ENCODE peak calls at places on chromosomes 11 and 22, in four cellular contexts. Z, B, D and U are unnamed samples.

GRCh38 chr11:69251639-69252493 is 42.1 kb upstream of the MYEOV start:
- DNase-seq in Z (no peak), B (peak; percentile 20), D (no peak), U (no peak)

GRCh38 chr11:86346513-86346912 is 28.2 kb upstream of the CCDC81 start:
- DNase-seq in Z (no peak), B (no peak), D (no peak), U (no peak)

GRCh38 chr22:48180631-48181030 is 1418.2 kb downstream of the TBC1D22A start:
- DNase-seq in Z (no peak), B (no peak), D (no peak), U (no peak)

GRCh38 chr11:104999716-105000115 is 23.3 kb downstream of the CASP5 start:
- DNase-seq in Z (no peak), B (no peak), D (no peak), U (peak; percentile 3)

GRCh38 chr11:85779956-85780640 is 30.8 kb downstream of the SYTL2 start:
- DNase-seq in Z (no peak), B (no peak), D (no peak), U (peak; percentile 61)

GRCh38 chr11:78350101-78350645 is 67.4 kb downstream of the GAB2 start:
- DNase-seq in Z (peak; percentile 34), B (no peak), D (peak; percentile 25), U (peak; percentile 55)

GRCh38 chr11:121117753-121118152 is 16.7 kb downstream of the TECTA start:
- DNase-seq in Z (peak; percentile 78), B (no peak), D (no peak), U (no peak)

GRCh38 chr11:105827906-105828305 is 194.1 kb downstream of the MSANTD4 start:
- DNase-seq in Z (no peak), B (no peak), D (no peak), U (no peak)

GRCh38 chr11:104691129-104691528 is 207.1 kb downstream of the CASP12 start:
- DNase-seq in Z (no peak), B (no peak), D (no peak), U (no peak)

GRCh38 chr22:44191036-44191454 is 10.3 kb downstream of the PARVG start:
- DNase-seq in Z (no peak), B (no peak), D (no peak), U (no peak)

GRCh38 chr11:67301313-67301921 is 1.9 kb upstream of the SSH3 start:
- DNase-seq in Z (no peak), B (no peak), D (no peak), U (no peak)

GRCh38 chr22:42716649-42717127 is 4.0 kb downstream of the A4GALT start:
- DNase-seq in Z (no peak), B (no peak), D (peak; percentile 68), U (no peak)

GRCh38 chr11:3093281-3094191 is 36.3 kb upstream of the CARS1 start:
- DNase-seq in Z (no peak), B (peak; percentile 28), D (no peak), U (no peak)

GRCh38 chr11:18132341-18132740 is at the start of gene MRGPRX3:
- DNase-seq in Z (no peak), B (no peak), D (no peak), U (no peak)

GRCh38 chr11:44528103-44528502 is 37.4 kb upstream of the CD82 start:
- DNase-seq in Z (no peak), B (peak; percentile 72), D (no peak), U (no peak)

GRCh38 chr22:36386351-36386899 is 1.3 kb downstream of the MYH9 start:
- DNase-seq in Z (peak; percentile 32), B (no peak), D (peak; percentile 63), U (no peak)

GRCh38 chr11:128632151-128632791 is 44.9 kb upstream of the ETS1 start:
- DNase-seq in Z (peak; percentile 59), B (no peak), D (no peak), U (peak; percentile 74)

GRCh38 chr22:21861856-21862255 is 5.6 kb downstream of the MAPK1 start:
- DNase-seq in Z (no peak), B (no peak), D (no peak), U (no peak)

GRCh38 chr11:68843703-68844312 is 2.1 kb upstream of the CPT1A start:
- DNase-seq in Z (no peak), B (no peak), D (no peak), U (no peak)

GRCh38 chr11:88604255-88604654 is 266.7 kb upstream of the CTSC start:
- DNase-seq in Z (no peak), B (no peak), D (no peak), U (peak; percentile 69)

GRCh38 chr22:17119481-17120202 is 1.5 kb downstream of the TMEM121B start:
- DNase-seq in Z (no peak), B (no peak), D (no peak), U (no peak)

GRCh38 chr11:44989831-44990566 is 39.3 kb upstream of the TP53I11 start:
- DNase-seq in Z (no peak), B (no peak), D (no peak), U (no peak)

GRCh38 chr22:46969491-46969890 is 207.0 kb downstream of the TBC1D22A start:
- DNase-seq in Z (no peak), B (no peak), D (peak; percentile 69), U (no peak)

GRCh38 chr11:74035264-74035663 is 26.4 kb upstream of the UCP3 start:
- DNase-seq in Z (no peak), B (no peak), D (no peak), U (peak; percentile 72)

GRCh38 chr22:17912942-17913704 is 111.2 kb downstream of the MICAL3 start:
- DNase-seq in Z (no peak), B (no peak), D (no peak), U (no peak)

DNA sequence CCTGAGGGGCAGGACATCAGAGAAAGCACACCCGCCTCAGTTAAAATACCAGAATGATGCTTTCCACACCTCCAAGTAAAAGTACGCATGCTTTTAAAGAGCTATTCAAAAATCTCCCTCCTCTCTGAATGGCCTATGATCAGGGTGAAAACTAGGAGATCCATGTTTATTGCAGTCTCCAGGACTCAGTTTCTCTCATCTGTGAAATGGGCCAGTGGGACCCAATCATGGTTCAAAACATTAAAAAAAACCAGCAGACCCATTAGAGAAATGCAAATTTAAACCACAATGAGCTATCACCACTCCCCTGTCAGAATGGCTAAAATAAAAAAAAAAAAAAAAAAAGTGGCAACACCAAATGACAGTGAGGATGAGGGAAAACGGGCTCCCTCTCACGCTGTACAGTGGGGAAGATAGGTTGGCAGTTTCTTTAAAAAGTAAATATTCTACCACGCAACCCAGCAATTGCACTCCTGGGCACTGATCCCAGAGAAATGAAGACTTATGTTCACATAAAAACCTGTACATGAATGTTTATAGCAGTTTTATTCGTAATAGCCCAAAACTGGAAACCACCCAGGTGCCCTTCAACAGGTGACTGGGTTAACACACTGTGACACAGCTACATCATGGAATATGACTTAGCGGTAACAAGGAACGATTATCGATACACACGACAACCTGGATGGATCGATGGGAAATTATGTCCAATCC is 242.7 kb downstream of the MN1 start:
- DNase-seq in Z (no peak), B (no peak), D (no peak), U (no peak)
- TF ChIP-seq FOS in Z (no peak), B (no peak), D (no peak), U (no peak)

GRCh38 chr11:34266987-34267386 is 90.8 kb downstream of the ABTB2 start:
- DNase-seq in Z (no peak), B (no peak), D (no peak), U (no peak)
- TF ChIP-seq FOS in Z (no peak), B (no peak), D (no peak), U (no peak)

DNA sequence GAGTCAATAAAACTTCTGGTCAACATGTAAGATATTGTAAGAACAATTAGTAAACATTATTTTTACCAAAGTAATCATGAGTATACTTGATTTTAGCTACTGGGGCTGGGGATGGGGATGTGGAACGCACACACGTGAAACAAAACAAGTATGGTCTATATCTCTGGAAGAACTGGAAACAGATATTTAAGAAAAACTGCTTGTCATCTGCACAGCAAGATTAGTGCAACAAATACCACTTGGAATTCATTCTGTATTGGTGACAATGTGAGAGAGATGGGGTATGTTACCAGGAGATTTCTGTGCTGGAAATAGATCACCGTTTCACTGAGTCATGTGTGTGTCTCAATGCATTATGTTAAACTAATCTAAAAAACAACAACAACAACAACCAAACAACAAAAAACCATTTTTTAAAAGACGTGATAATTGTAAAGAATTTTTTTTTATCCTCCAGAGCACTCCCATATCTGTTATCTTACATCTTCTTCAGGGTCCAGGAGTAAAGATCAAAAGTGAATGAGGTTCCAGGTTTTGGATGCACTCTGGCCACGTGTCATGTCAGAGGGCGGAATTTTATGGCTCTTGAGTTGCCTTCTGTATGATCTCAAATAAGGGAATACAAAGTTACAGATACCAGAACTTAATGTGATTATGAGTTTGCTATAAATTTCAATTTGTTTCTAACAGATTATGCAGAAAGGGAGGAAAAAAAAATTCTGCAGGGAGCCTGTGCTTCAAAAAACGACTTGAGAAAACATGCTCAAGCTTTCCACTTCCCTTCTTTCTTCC is 153.0 kb downstream of the BBOX1 start:
- DNase-seq in Z (no peak), B (no peak), D (no peak), U (no peak)
- TF ChIP-seq FOS in Z (no peak), B (no peak), D (no peak), U (no peak)

GRCh38 chr11:112784323-112785073 is 176.7 kb upstream of the NCAM1 start:
- DNase-seq in Z (no peak), B (peak; percentile 16), D (no peak), U (no peak)
- TF ChIP-seq FOS in Z (no peak), B (no peak), D (no peak), U (no peak)

DNA sequence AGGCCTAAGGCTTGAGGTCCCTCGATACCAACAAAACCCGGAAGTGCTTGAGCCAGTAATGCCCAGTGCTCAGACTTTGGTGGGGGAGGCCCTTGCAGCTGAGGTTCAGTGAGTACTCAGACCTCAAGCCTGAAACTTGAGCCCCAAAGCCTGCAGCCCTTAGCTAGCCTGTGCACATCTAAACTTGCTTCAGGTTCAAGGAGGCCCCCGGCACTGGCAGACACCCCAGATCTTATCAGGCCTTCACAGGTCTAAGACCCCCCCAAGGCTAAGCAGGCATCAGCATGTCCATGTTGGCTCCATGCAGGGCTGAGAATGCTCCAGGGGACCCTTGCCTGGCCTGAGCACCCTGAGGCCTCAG is 993 bp upstream of the CASTOR1 start:
- DNase-seq in Z (peak; percentile 15), B (no peak), D (no peak), U (peak; percentile 23)
- TF ChIP-seq FOS in Z (no peak), B (no peak), D (no peak), U (no peak)

GRCh38 chr11:11036185-11037161 is 178.6 kb upstream of the ZBED5 start:
- DNase-seq in Z (peak; percentile 16), B (peak; percentile 38), D (no peak), U (peak; percentile 66)
- TF ChIP-seq FOS in Z (no peak), B (no peak), D (no peak), U (no peak)

GRCh38 chr11:16791494-16791961 is 53.1 kb downstream of the C11orf58 start:
- DNase-seq in Z (peak; percentile 94), B (no peak), D (no peak), U (peak; percentile 95)
- TF ChIP-seq FOS in Z (peak; percentile 98), B (no peak), D (no peak), U (peak; percentile 97)